ENCODE peak calls at places on chromosomes 3 and 15, in seven cellular contexts. H is thoracic aorta, F is keratinocyte, Q is HFF-Myc, D is GM06990, C is tibial nerve, A is AG10803. Z is an unnamed sample.

GRCh38 chr3:117903226-117903625 is 1131.4 kb downstream of the IGSF11 start:
- DNase-seq in H (no peak), F (no peak), Q (no peak), D (no peak), C (no peak), A (peak; percentile 89), Z (peak; percentile 23)

GRCh38 chr15:74442063-74442462 is 8.3 kb upstream of the SEMA7A start:
- DNase-seq in H (no peak), F (no peak), Q (no peak), D (no peak), C (no peak), A (no peak), Z (no peak)

GRCh38 chr3:17195192-17195611 is 310.4 kb downstream of the PLCL2 start:
- DNase-seq in H (no peak), F (no peak), Q (no peak), D (peak; percentile 62), C (no peak), A (peak; percentile 82), Z (no peak)

GRCh38 chr3:100412897-100413590 is 11.7 kb downstream of the LNP1 start:
- DNase-seq in H (no peak), F (no peak), Q (no peak), D (no peak), C (no peak), A (no peak), Z (no peak)

GRCh38 chr3:126155280-126155640 is 25.1 kb downstream of the ALDH1L1 start:
- DNase-seq in H (no peak), F (no peak), Q (no peak), D (no peak), C (no peak), A (no peak), Z (no peak)

GRCh38 chr3:129881261-129881660 is 12.2 kb downstream of the TMCC1 start:
- DNase-seq in H (no peak), F (no peak), Q (no peak), D (no peak), C (no peak), A (no peak), Z (no peak)

GRCh38 chr3:10950476-10951294 is 41.9 kb upstream of the SLC6A1 start:
- DNase-seq in H (no peak), F (no peak), Q (no peak), D (no peak), C (no peak), A (peak; percentile 47), Z (peak; percentile 55)

GRCh38 chr3:107810195-107811071 is 280.4 kb downstream of the CD47 start:
- DNase-seq in H (no peak), F (no peak), Q (no peak), D (no peak), C (no peak), A (no peak), Z (no peak)

GRCh38 chr3:46677096-46677702 is 16.3 kb downstream of the ALS2CL start:
- DNase-seq in H (no peak), F (no peak), Q (no peak), D (no peak), C (no peak), A (no peak), Z (peak; percentile 54)

GRCh38 chr3:58048301-58048700 is 40.1 kb downstream of the FLNB start:
- DNase-seq in H (no peak), F (no peak), Q (no peak), D (no peak), C (no peak), A (no peak), Z (no peak)

GRCh38 chr15:32781781-32782180 is 64.0 kb downstream of the GREM1 start:
- DNase-seq in H (no peak), F (no peak), Q (no peak), D (no peak), C (no peak), A (no peak), Z (no peak)

GRCh38 chr3:16270855-16271254 is 5.8 kb downstream of the OXNAD1 start:
- DNase-seq in H (no peak), F (no peak), Q (no peak), D (no peak), C (no peak), A (no peak), Z (no peak)

GRCh38 chr15:98740295-98740694 is 92.0 kb downstream of the IGF1R start:
- DNase-seq in H (no peak), F (no peak), Q (no peak), D (no peak), C (no peak), A (no peak), Z (no peak)

GRCh38 chr3:82053236-82053635 is 291.8 kb upstream of the GBE1 start:
- DNase-seq in H (no peak), F (no peak), Q (no peak), D (no peak), C (no peak), A (no peak), Z (no peak)

GRCh38 chr15:70596354-70597055 is 166.9 kb downstream of the UACA start:
- DNase-seq in H (no peak), F (peak; percentile 7), Q (peak; percentile 52), D (no peak), C (no peak), A (peak; percentile 81), Z (no peak)

GRCh38 chr3:11784962-11785361 is 61.7 kb downstream of the TAMM41 start:
- DNase-seq in H (no peak), F (no peak), Q (no peak), D (no peak), C (no peak), A (peak; percentile 12), Z (no peak)

GRCh38 chr3:106208979-106209378 is 340.2 kb upstream of the CBLB start:
- DNase-seq in H (no peak), F (no peak), Q (no peak), D (no peak), C (no peak), A (peak; percentile 33), Z (no peak)

GRCh38 chr3:21785765-21786453 is 34.9 kb upstream of the ZNF385D start:
- DNase-seq in H (no peak), F (no peak), Q (no peak), D (no peak), C (no peak), A (no peak), Z (no peak)

GRCh38 chr3:181713673-181714270 is 2.0 kb downstream of the SOX2 start:
- DNase-seq in H (no peak), F (no peak), Q (no peak), D (no peak), C (no peak), A (no peak), Z (no peak)

GRCh38 chr3:104610730-104611652 is 755.7 kb upstream of the ALCAM start:
- DNase-seq in H (no peak), F (no peak), Q (no peak), D (no peak), C (no peak), A (no peak), Z (no peak)

GRCh38 chr15:69713726-69714559 is 261.3 kb downstream of the RPLP1 start:
- DNase-seq in H (no peak), F (no peak), Q (no peak), D (peak; percentile 73), C (no peak), A (no peak), Z (no peak)

DNA sequence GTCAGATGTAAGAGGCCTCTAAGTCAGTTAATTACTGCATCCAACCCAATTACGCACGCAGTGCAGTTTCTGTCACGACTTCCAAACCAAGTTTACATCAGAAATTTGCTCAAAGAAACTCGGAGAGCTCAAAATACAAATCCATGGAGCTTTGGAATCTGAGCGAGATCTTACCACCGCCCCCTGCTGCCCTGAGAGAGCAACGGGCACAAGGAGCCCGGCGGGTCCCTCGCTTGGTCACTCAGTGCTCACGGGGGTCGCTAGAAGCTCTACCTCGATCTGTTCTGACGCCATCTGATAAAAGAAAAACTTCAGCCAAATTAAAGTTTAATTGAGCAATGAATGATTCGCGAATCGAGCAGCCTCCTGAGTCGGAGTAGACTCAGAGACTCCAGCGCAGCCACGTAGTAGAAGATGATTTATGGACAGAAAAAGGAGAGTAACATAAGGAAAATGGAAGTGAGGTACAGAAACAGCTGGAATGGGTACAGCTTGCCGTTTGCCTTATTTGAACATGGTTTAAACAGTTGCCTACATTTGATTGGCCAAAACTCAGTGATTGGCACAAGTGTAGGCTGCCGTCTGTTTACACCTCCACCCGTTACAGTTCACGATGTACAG is 232.7 kb upstream of the ATP10A start:
- DNase-seq in H (no peak), F (no peak), Q (no peak), D (no peak), C (no peak), A (no peak), Z (peak; percentile 47)
- TF ChIP-seq CTCF in H (peak; percentile 27), F (peak; percentile 11), Q (peak; percentile 25), D (no peak), C (no peak), A (peak; percentile 50), Z (peak; percentile 41)

GRCh38 chr3:187296915-187297314 is 5.4 kb upstream of the MASP1 start:
- DNase-seq in H (no peak), F (no peak), Q (no peak), D (no peak), C (no peak), A (no peak), Z (no peak)

GRCh38 chr3:187296058-187296457 is 4.5 kb upstream of the MASP1 start:
- DNase-seq in H (no peak), F (no peak), Q (no peak), D (no peak), C (no peak), A (peak; percentile 84), Z (no peak)

GRCh38 chr3:187293514-187293870 is 2.0 kb upstream of the MASP1 start:
- DNase-seq in H (no peak), F (no peak), Q (no peak), D (no peak), C (no peak), A (peak; percentile 87), Z (no peak)

GRCh38 chr3:187293977-187294376 is 2.4 kb upstream of the MASP1 start:
- DNase-seq in H (no peak), F (no peak), Q (no peak), D (no peak), C (no peak), A (peak; percentile 70), Z (no peak)

DNA sequence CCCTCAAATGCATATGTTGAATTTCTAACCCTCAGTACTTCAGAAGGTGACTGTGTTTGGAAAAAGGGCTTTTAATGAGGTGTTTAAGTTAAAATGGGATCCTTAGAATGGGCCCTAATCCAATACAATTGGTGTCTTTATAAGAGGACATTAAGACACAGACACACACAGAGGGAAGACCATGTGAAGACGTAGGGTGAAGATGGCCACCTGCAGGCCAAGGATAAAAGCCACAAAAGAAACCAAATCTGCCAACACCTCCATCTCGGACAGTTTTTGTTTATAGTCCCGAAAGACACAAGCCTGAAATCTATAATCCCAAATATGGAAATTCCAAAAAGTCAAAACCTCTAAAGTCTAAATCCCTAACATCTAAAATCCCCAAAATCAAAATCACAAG is 4.1 kb upstream of the MASP1 start:
- DNase-seq in H (no peak), F (no peak), Q (no peak), D (no peak), C (no peak), A (no peak), Z (no peak)
- TF ChIP-seq CTCF in H (no peak), F (peak; percentile 15), Q (peak; percentile 24), D (peak; percentile 29), C (peak; percentile 20), A (peak; percentile 25), Z (no peak)

GRCh38 chr15:47194718-47195117 is 522.6 kb upstream of the SEMA6D start:
- DNase-seq in H (no peak), F (no peak), Q (no peak), D (no peak), C (no peak), A (peak; percentile 17), Z (no peak)

GRCh38 chr15:47196057-47196456 is 521.2 kb upstream of the SEMA6D start:
- DNase-seq in H (peak; percentile 25), F (peak; percentile 54), Q (peak; percentile 67), D (no peak), C (peak; percentile 35), A (peak; percentile 83), Z (peak; percentile 89)
- TF ChIP-seq CTCF in H (peak; percentile 81), F (peak; percentile 99), Q (peak; percentile 82), D (peak; percentile 81), C (peak; percentile 89), A (peak; percentile 95), Z (peak; percentile 77)

GRCh38 chr15:40915679-40916078 is 13.5 kb upstream of the DLL4 start:
- DNase-seq in H (no peak), F (no peak), Q (no peak), D (no peak), C (no peak), A (no peak), Z (no peak)
- TF ChIP-seq CTCF in H (no peak), F (no peak), Q (no peak), D (no peak), C (no peak), A (no peak), Z (no peak)